ENCODE peak calls at places on chromosomes 12 and 14, in eight cellular contexts. N, C, F, I, D, E, V and P are unnamed samples.

GRCh38 chr12:121093487-121093891 is 39.2 kb upstream of the P2RX7 start:
- DNase-seq in N (no peak), C (no peak), F (no peak), I (no peak), D (no peak), E (no peak), V (no peak), P (no peak)

GRCh38 chr12:15227004-15227679 is 5.9 kb upstream of the RERG start:
- DNase-seq in N (peak; percentile 87), C (peak; percentile 20), F (no peak), I (no peak), D (peak; percentile 26), E (peak; percentile 47), V (no peak), P (no peak)

GRCh38 chr14:94761999-94762377 is 7.9 kb downstream of the GSC start:
- DNase-seq in N (no peak), C (no peak), F (peak; percentile 57), I (no peak), D (no peak), E (no peak), V (no peak), P (no peak)

GRCh38 chr12:106417926-106418910 is 60.7 kb downstream of the POLR3B start:
- DNase-seq in N (peak; percentile 40), C (no peak), F (no peak), I (no peak), D (no peak), E (no peak), V (no peak), P (no peak)

GRCh38 chr14:96246535-96246839 is 9.5 kb upstream of the BDKRB1 start:
- DNase-seq in N (peak; percentile 98), C (no peak), F (no peak), I (no peak), D (no peak), E (no peak), V (no peak), P (no peak)

GRCh38 chr12:16604853-16605252 is 1.1 kb downstream of the LMO3 start:
- DNase-seq in N (no peak), C (peak; percentile 27), F (no peak), I (no peak), D (peak; percentile 15), E (no peak), V (no peak), P (no peak)

GRCh38 chr14:20327005-20327869 is 5.8 kb downstream of the CCNB1IP1 start:
- DNase-seq in N (peak; percentile 78), C (no peak), F (no peak), I (no peak), D (no peak), E (no peak), V (no peak), P (no peak)

GRCh38 chr14:102777711-102778615 is 714 bp downstream of the TRAF3 start:
- DNase-seq in N (no peak), C (no peak), F (no peak), I (peak; percentile 71), D (peak; percentile 27), E (no peak), V (peak; percentile 53), P (peak; percentile 45)

GRCh38 chr12:112928978-112929377 is 9.3 kb upstream of the OAS3 start:
- DNase-seq in N (peak; percentile 10), C (no peak), F (no peak), I (no peak), D (no peak), E (no peak), V (no peak), P (no peak)

GRCh38 chr12:102659200-102659911 is 179.0 kb upstream of the IGF1 start:
- DNase-seq in N (peak; percentile 30), C (no peak), F (no peak), I (no peak), D (no peak), E (no peak), V (no peak), P (no peak)

GRCh38 chr12:8648598-8649205 is 13.9 kb downstream of the MFAP5 start:
- DNase-seq in N (no peak), C (no peak), F (no peak), I (no peak), D (no peak), E (no peak), V (no peak), P (no peak)

GRCh38 chr12:103647267-103647666 is 60.2 kb downstream of the STAB2 start:
- DNase-seq in N (peak; percentile 76), C (no peak), F (no peak), I (no peak), D (no peak), E (no peak), V (no peak), P (no peak)

GRCh38 chr12:93425736-93426363 is 15.9 kb downstream of the UBE2N start:
- DNase-seq in N (no peak), C (no peak), F (no peak), I (no peak), D (no peak), E (no peak), V (no peak), P (no peak)

GRCh38 chr12:131607658-131608447 is 103.0 kb upstream of the SFSWAP start:
- DNase-seq in N (no peak), C (no peak), F (no peak), I (no peak), D (no peak), E (no peak), V (no peak), P (no peak)

GRCh38 chr12:116635487-116635886 is 76.3 kb downstream of the MAP1LC3B2 start:
- DNase-seq in N (no peak), C (no peak), F (no peak), I (no peak), D (no peak), E (no peak), V (no peak), P (no peak)

GRCh38 chr12:122909442-122910288 is 13.7 kb upstream of the VPS37B start:
- DNase-seq in N (no peak), C (no peak), F (peak; percentile 76), I (peak; percentile 54), D (peak; percentile 30), E (no peak), V (no peak), P (no peak)

GRCh38 chr12:62873826-62874448 is 61.0 kb downstream of the PPM1H start:
- DNase-seq in N (no peak), C (no peak), F (no peak), I (no peak), D (no peak), E (no peak), V (no peak), P (no peak)

GRCh38 chr12:102740157-102741032 is 176.6 kb downstream of the PAH start:
- DNase-seq in N (peak; percentile 47), C (no peak), F (no peak), I (no peak), D (no peak), E (no peak), V (no peak), P (no peak)

GRCh38 chr12:106123551-106123991 is 15.2 kb downstream of the NUAK1 start:
- DNase-seq in N (no peak), C (no peak), F (no peak), I (no peak), D (peak; percentile 60), E (no peak), V (no peak), P (no peak)

DNA sequence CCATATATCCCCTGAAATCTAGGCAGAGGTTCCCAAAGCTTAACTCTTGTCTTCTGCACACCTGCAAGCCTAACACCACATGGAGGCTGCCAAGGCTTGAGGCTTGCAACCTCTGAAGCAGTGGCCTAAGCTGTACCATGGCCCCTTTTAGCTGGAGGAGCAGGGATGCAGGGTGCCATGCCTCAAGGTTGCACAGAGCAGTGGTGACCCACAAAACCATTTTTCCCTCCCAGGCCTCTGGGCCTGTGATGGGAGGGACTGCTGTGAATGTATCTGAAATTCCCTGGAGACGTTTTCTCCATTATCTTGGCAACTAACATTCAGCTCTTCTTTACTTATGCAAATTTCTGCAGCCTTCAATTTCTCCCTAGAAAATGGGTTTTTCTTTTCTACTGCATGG is 210.0 kb upstream of the KITLG start:
- DNase-seq in N (no peak), C (no peak), F (no peak), I (no peak), D (no peak), E (no peak), V (no peak), P (no peak)
- TF ChIP-seq CTCF in N (no peak), C (no peak), F (no peak), I (no peak), D (no peak), E (no peak), V (no peak), P (no peak)

GRCh38 chr12:2011641-2012607 is 7.7 kb upstream of the DCP1B start:
- DNase-seq in N (no peak), C (no peak), F (no peak), I (no peak), D (no peak), E (no peak), V (no peak), P (no peak)

GRCh38 chr12:2013111-2013510 is 8.9 kb upstream of the DCP1B start:
- DNase-seq in N (no peak), C (no peak), F (no peak), I (no peak), D (no peak), E (no peak), V (no peak), P (no peak)

GRCh38 chr12:2008677-2009076 is 4.4 kb upstream of the DCP1B start:
- DNase-seq in N (no peak), C (no peak), F (no peak), I (no peak), D (no peak), E (no peak), V (no peak), P (no peak)

GRCh38 chr12:2013527-2014223 is 9.4 kb upstream of the DCP1B start:
- DNase-seq in N (no peak), C (no peak), F (no peak), I (no peak), D (peak; percentile 50), E (no peak), V (no peak), P (no peak)

DNA sequence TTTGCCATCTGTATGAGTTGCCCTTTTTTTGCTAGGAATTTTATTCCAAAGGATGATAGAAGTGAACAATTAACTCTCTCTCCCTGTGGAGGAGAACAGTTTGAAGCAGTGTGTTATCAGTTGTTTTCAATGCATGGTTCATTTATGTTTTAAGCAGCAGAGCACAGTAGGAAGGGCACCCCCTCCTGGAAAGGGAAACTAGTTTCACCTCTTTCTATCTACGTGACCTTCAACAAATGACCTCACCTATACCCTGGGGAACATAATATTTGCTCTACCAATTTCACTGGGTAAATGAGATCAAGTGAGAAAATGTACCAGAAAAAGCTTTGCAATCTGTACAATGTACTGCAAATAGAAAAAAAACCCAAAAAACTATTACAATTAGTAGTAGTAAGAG is 5.4 kb upstream of the DCP1B start:
- DNase-seq in N (no peak), C (no peak), F (no peak), I (no peak), D (no peak), E (no peak), V (no peak), P (no peak)
- TF ChIP-seq CTCF in N (peak; percentile 5), C (no peak), F (no peak), I (no peak), D (no peak), E (no peak), V (no peak), P (no peak)

GRCh38 chr12:117874842-117875434 is 93.9 kb downstream of the KSR2 start:
- DNase-seq in N (peak; percentile 66), C (peak; percentile 87), F (peak; percentile 49), I (peak; percentile 84), D (peak; percentile 68), E (peak; percentile 61), V (peak; percentile 44), P (peak; percentile 18)
- TF ChIP-seq CTCF in N (peak; percentile 88), C (peak; percentile 89), F (peak; percentile 81), I (peak; percentile 92), D (peak; percentile 89), E (peak; percentile 78), V (peak; percentile 39), P (peak; percentile 67)

GRCh38 chr14:87017335-87017734 is 975.6 kb downstream of the GALC start:
- DNase-seq in N (no peak), C (no peak), F (no peak), I (no peak), D (no peak), E (no peak), V (no peak), P (no peak)
- TF ChIP-seq CTCF in N (no peak), C (no peak), F (no peak), I (no peak), D (no peak), E (no peak), V (no peak), P (no peak)